ENCODE peak calls at places on chromosomes 5 and 9, in ten cellular contexts. J is mesendoderm; I is AG09319; U is T-helper 9 cell; E is caudate nucleus; C is ovary; Q is SHP77 treated with DMSO at 0.1 percent for 48 hours; X is cerebellar cortex; Y is activated naive CD4-positive, alpha-beta T cell treated with Interleukin-2 at 50 U/mL for 16 hours; N is stimulated activated CD4-positive, alpha-beta T cell treated with anti-CD3 and anti-CD28 coated beads, Interleukin-15, amount 100 ng/mL, for 1 hour. Z is an unnamed sample.

GRCh38 chr9:85859751-85860150 is 81.2 kb upstream of the NAA35 start:
- DNase-seq in U (no peak), Q (no peak), I (no peak), E (no peak), N (no peak), C (no peak), X (no peak), Y (no peak), J (peak), Z (no peak)

GRCh38 chr5:93294184-93294583 is 286.8 kb downstream of the NR2F1-AS1 start:
- DNase-seq in J (no peak), Y (no peak), X (no peak), U (no peak), C (no peak), E (no peak), I (peak), N (no peak), Q (no peak), Z (no peak)

GRCh38 chr5:106454651-106455415 is 1215.9 kb downstream of the EFNA5 start:
- DNase-seq in J (peak), C (no peak), N (no peak), U (no peak), X (peak), I (no peak), E (no peak), Y (no peak), Q (no peak), Z (no peak)

GRCh38 chr5:146662229-146662628 is 146.2 kb upstream of the GPR151 start:
- DNase-seq in X (no peak), U (no peak), Q (no peak), N (no peak), I (no peak), C (no peak), Y (no peak), E (no peak), J (peak), Z (no peak)

GRCh38 chr9:129005336-129005997 is 22.7 kb downstream of the SH3GLB2 start:
- DNase-seq in C (no peak), I (no peak), E (no peak), J (no peak), Y (no peak), Q (no peak), X (no peak), N (no peak), U (no peak), Z (no peak)

GRCh38 chr9:95505676-95506437 is 10.9 kb downstream of the PTCH1 start:
- DNase-seq in I (no peak), Y (peak), U (peak), X (peak), Q (no peak), E (peak), C (peak), J (peak), N (peak), Z (no peak)

GRCh38 chr5:1010181-1010510 is 1.5 kb downstream of the NKD2 start:
- DNase-seq in Y (no peak), Q (no peak), I (no peak), X (no peak), C (no peak), U (no peak), N (no peak), J (no peak), E (no peak), Z (no peak)

GRCh38 chr5:27341342-27341741 is 303.0 kb upstream of the CDH9 start:
- DNase-seq in X (no peak), C (no peak), N (no peak), E (no peak), U (no peak), Y (no peak), J (no peak), Q (no peak), I (no peak), Z (no peak)

GRCh38 chr5:179256229-179257189 is 88.8 kb downstream of the ADAMTS2 start:
- DNase-seq in U (no peak), X (no peak), C (peak), I (no peak), N (no peak), E (no peak), Y (no peak), Q (no peak), J (no peak), Z (no peak)

GRCh38 chr9:109918359-109919163 is 138.6 kb downstream of the PALM2AKAP2 start:
- DNase-seq in I (no peak), Q (peak), E (no peak), N (peak), C (no peak), U (no peak), X (no peak), J (no peak), Y (peak), Z (no peak)

GRCh38 chr5:175847503-175847902 is 23.9 kb upstream of the CPLX2 start:
- DNase-seq in Y (no peak), J (peak), U (no peak), C (no peak), N (no peak), Q (no peak), X (no peak), I (no peak), E (no peak), Z (no peak)

GRCh38 chr9:14441976-14442651 is 128.2 kb upstream of the NFIB start:
- DNase-seq in E (no peak), N (no peak), X (peak), U (no peak), Q (no peak), I (no peak), C (no peak), Y (no peak), J (peak), Z (no peak)

GRCh38 chr9:18550286-18550685 is 76.3 kb downstream of the ADAMTSL1 start:
- DNase-seq in I (no peak), C (no peak), X (no peak), Q (no peak), E (no peak), N (no peak), J (no peak), Y (no peak), U (no peak), Z (no peak)

GRCh38 chr9:119736478-119737454 is 367.5 kb upstream of the BRINP1 start:
- DNase-seq in U (no peak), J (no peak), C (no peak), E (no peak), I (no peak), Y (no peak), Q (no peak), X (no peak), N (no peak), Z (no peak)

GRCh38 chr5:64506567-64507321 is 929 bp downstream of the RGS7BP start:
- DNase-seq in N (no peak), Q (no peak), E (no peak), J (peak), C (peak), Y (no peak), X (peak), I (no peak), U (no peak), Z (no peak)

GRCh38 chr9:93064392-93065124 is 6.1 kb downstream of the SUSD3 start:
- DNase-seq in N (peak), Y (peak), Q (peak), E (no peak), U (peak), I (no peak), C (no peak), J (peak), X (no peak), Z (no peak)

GRCh38 chr5:172853355-172853975 is 19.4 kb downstream of the ERGIC1 start:
- DNase-seq in E (no peak), C (no peak), Y (no peak), Q (no peak), N (no peak), X (no peak), I (peak), U (no peak), J (peak), Z (no peak)

GRCh38 chr5:152595327-152595890 is 190.3 kb upstream of the NMUR2 start:
- DNase-seq in J (no peak), C (no peak), I (no peak), U (no peak), Q (no peak), Y (no peak), N (no peak), E (no peak), X (peak), Z (no peak)

GRCh38 chr9:36358486-36358885 is 41.6 kb downstream of the RNF38 start:
- DNase-seq in N (no peak), E (no peak), Q (no peak), Y (no peak), X (no peak), C (no peak), I (no peak), J (no peak), U (no peak), Z (no peak)

GRCh38 chr5:73454379-73455036 is 5.9 kb upstream of the FOXD1 start:
- DNase-seq in J (peak), U (no peak), Q (peak), Y (no peak), C (no peak), X (peak), N (no peak), I (peak), E (no peak), Z (no peak)

GRCh38 chr5:21774791-21775190 is 1078.4 kb downstream of the CDH12 start:
- DNase-seq in N (no peak), U (no peak), I (no peak), Q (no peak), Y (no peak), C (no peak), E (no peak), J (no peak), X (peak), Z (no peak)

GRCh38 chr9:37295796-37296195 is 126.7 kb upstream of the GRHPR start:
- DNase-seq in Q (no peak), U (no peak), X (no peak), E (no peak), C (no peak), N (no peak), I (no peak), J (peak), Y (no peak), Z (no peak)

GRCh38 chr5:107779472-107779871 is 108.7 kb upstream of the EFNA5 start:
- DNase-seq in N (no peak), Y (no peak), J (no peak), U (no peak), Q (no peak), I (no peak), C (no peak), X (no peak), E (no peak), Z (no peak)

GRCh38 chr9:135050072-135050990 is 37.1 kb upstream of the OLFM1 start:
- DNase-seq in Y (no peak), I (no peak), Q (no peak), J (peak), X (no peak), C (no peak), E (no peak), U (no peak), N (no peak), Z (no peak)

GRCh38 chr9:134059661-134060395 is 8.0 kb downstream of the BRD3 start:
- DNase-seq in N (no peak), X (no peak), Q (no peak), C (peak), E (no peak), Y (no peak), I (no peak), J (no peak), U (no peak), Z (no peak)

GRCh38 chr5:59125961-59126360 is 543.1 kb downstream of the RAB3C start:
- DNase-seq in Q (no peak), N (no peak), E (no peak), X (no peak), J (no peak), Y (no peak), I (no peak), U (no peak), C (no peak), Z (no peak)

GRCh38 chr5:111254613-111255012 is 30.4 kb downstream of the CAMK4 start:
- DNase-seq in X (no peak), Q (no peak), U (peak), I (no peak), J (no peak), N (peak), Y (peak), C (no peak), E (no peak), Z (no peak)

GRCh38 chr9:77166193-77166592 is 11.1 kb upstream of the VPS13A start:
- DNase-seq in N (no peak), Q (peak), J (no peak), E (no peak), I (no peak), C (no peak), X (no peak), U (no peak), Y (no peak), Z (no peak)

GRCh38 chr9:20148416-20148815 is 359.6 kb upstream of the SLC24A2 start:
- DNase-seq in U (no peak), J (no peak), N (no peak), E (no peak), Q (no peak), Y (no peak), C (no peak), X (no peak), I (no peak), Z (no peak)